ENCODE peak calls at places on chromosome 21, in four cellular contexts. O is heart right ventricle; E is mammary epithelial cell; V is stimulated activated CD8-positive, alpha-beta memory T cell treated with anti-CD3 and anti-CD28 coated beads, Interleukin-15, amount 100 ng/mL, for 24 hours. P is an unnamed sample.

GRCh38 chr21:42440187-42440792 is 36.6 kb downstream of the UBASH3A start:
- DNase-seq in O (no peak), E (no peak), V (no peak), P (no peak)

GRCh38 chr21:41612674-41613250 is 104.8 kb upstream of the TMPRSS2 start:
- DNase-seq in O (peak), E (peak), V (no peak), P (peak)

GRCh38 chr21:8992731-8993174 is 1528.6 kb upstream of the TPTE start:
- DNase-seq in O (no peak), E (no peak), V (no peak), P (no peak)

GRCh38 chr21:27817061-27817460 is 850.2 kb upstream of the ADAMTS5 start:
- DNase-seq in O (no peak), E (no peak), V (no peak), P (no peak)

GRCh38 chr21:17414766-17415165 is 98.1 kb upstream of the CXADR start:
- DNase-seq in O (no peak), E (no peak), V (no peak), P (no peak)

GRCh38 chr21:23968722-23969647 is 1638.3 kb downstream of the MRPL39 start:
- DNase-seq in O (no peak), E (no peak), V (peak), P (peak)

GRCh38 chr21:45876381-45877159 is 105.0 kb upstream of the COL6A1 start:
- DNase-seq in O (no peak), E (no peak), V (no peak), P (no peak)

GRCh38 chr21:14947613-14948160 is 117.1 kb downstream of the NRIP1 start:
- DNase-seq in O (no peak), E (no peak), V (no peak), P (no peak)

GRCh38 chr21:23026878-23027277 is 2028.7 kb downstream of the NCAM2 start:
- DNase-seq in O (no peak), E (no peak), V (no peak), P (no peak)

GRCh38 chr21:32437729-32438128 is 25.2 kb downstream of the EVA1C start:
- DNase-seq in O (peak), E (no peak), V (no peak), P (no peak)